ENCODE peak calls at places on chromosomes 1 and 21, in five cellular contexts. One of them, this sample, is unnamed. For H3K27me3 and H3K4me1, the result is how much of the 10 kb centered on the place peaks cover.

GRCh38 chr1:205616563-205617293 is 15.1 kb downstream of the ELK4 start:
- DNase-seq in astrocyte: no peak
- DNase-seq in GM23248: no peak
- DNase-seq in PC-3: no peak
- DNase-seq in endothelial cell of umbilical vein: no peak
- DNase-seq in this sample: no peak

GRCh38 chr1:85366391-85366790 is 90.0 kb upstream of the BCL10 start:
- DNase-seq in astrocyte: peak
- DNase-seq in GM23248: peak
- DNase-seq in PC-3: peak
- DNase-seq in endothelial cell of umbilical vein: peak
- DNase-seq in this sample: peak

GRCh38 chr1:226107471-226108460 is 45.2 kb downstream of the H3-3A start:
- DNase-seq in astrocyte: no peak
- DNase-seq in GM23248: no peak
- DNase-seq in PC-3: peak
- DNase-seq in endothelial cell of umbilical vein: no peak
- DNase-seq in this sample: no peak

GRCh38 chr1:237864338-237865244 is 26.1 kb downstream of the ZP4 start:
- DNase-seq in astrocyte: no peak
- DNase-seq in GM23248: peak
- DNase-seq in PC-3: peak
- DNase-seq in endothelial cell of umbilical vein: no peak
- DNase-seq in this sample: peak

GRCh38 chr1:119516680-119517079 is 9.7 kb downstream of the HSD3B1 start:
- DNase-seq in astrocyte: no peak
- DNase-seq in GM23248: no peak
- DNase-seq in PC-3: no peak
- DNase-seq in endothelial cell of umbilical vein: no peak
- DNase-seq in this sample: no peak

GRCh38 chr1:39902121-39902807 is 547 bp upstream of the MYCL start:
- DNase-seq in astrocyte: no peak
- DNase-seq in GM23248: peak
- DNase-seq in PC-3: peak
- DNase-seq in endothelial cell of umbilical vein: no peak
- DNase-seq in this sample: no peak

GRCh38 chr1:7113822-7114221 is 328.6 kb downstream of the CAMTA1 start:
- DNase-seq in astrocyte: no peak
- DNase-seq in GM23248: no peak
- DNase-seq in PC-3: no peak
- DNase-seq in endothelial cell of umbilical vein: no peak
- DNase-seq in this sample: no peak

GRCh38 chr1:227330709-227331108 is 12.4 kb upstream of the CDC42BPA start:
- DNase-seq in astrocyte: peak
- DNase-seq in GM23248: no peak
- DNase-seq in PC-3: no peak
- DNase-seq in endothelial cell of umbilical vein: no peak
- DNase-seq in this sample: peak

GRCh38 chr1:15172405-15173259 is 19.1 kb downstream of the TMEM51 start:
- DNase-seq in astrocyte: no peak
- DNase-seq in GM23248: no peak
- DNase-seq in PC-3: no peak
- DNase-seq in endothelial cell of umbilical vein: no peak
- DNase-seq in this sample: peak

GRCh38 chr1:107135466-107135865 is 5.4 kb upstream of the NTNG1 start:
- DNase-seq in astrocyte: peak
- DNase-seq in GM23248: peak
- DNase-seq in PC-3: peak
- DNase-seq in endothelial cell of umbilical vein: peak
- DNase-seq in this sample: peak

GRCh38 chr1:24018611-24019580 is 38.8 kb upstream of the SRSF10 start:
- DNase-seq in astrocyte: peak
- DNase-seq in GM23248: peak
- DNase-seq in PC-3: peak
- DNase-seq in endothelial cell of umbilical vein: peak
- DNase-seq in this sample: peak

GRCh38 chr1:233261206-233261605 is 34.3 kb downstream of the PCNX2 start:
- DNase-seq in astrocyte: no peak
- DNase-seq in GM23248: no peak
- DNase-seq in PC-3: peak
- DNase-seq in endothelial cell of umbilical vein: no peak
- DNase-seq in this sample: no peak

GRCh38 chr1:10863916-10864315 is 67.5 kb upstream of the CASZ1 start:
- DNase-seq in astrocyte: no peak
- DNase-seq in GM23248: no peak
- DNase-seq in PC-3: no peak
- DNase-seq in endothelial cell of umbilical vein: no peak
- DNase-seq in this sample: no peak

GRCh38 chr1:172917972-172918371 is 132.8 kb downstream of the TNFSF18 start:
- DNase-seq in astrocyte: peak
- DNase-seq in GM23248: peak
- DNase-seq in PC-3: peak
- DNase-seq in endothelial cell of umbilical vein: peak
- DNase-seq in this sample: peak

GRCh38 chr1:156627313-156627880 is 8.2 kb downstream of the HAPLN2 start:
- DNase-seq in astrocyte: peak
- DNase-seq in GM23248: peak
- DNase-seq in PC-3: peak
- DNase-seq in endothelial cell of umbilical vein: peak
- DNase-seq in this sample: peak

GRCh38 chr1:158116311-158116710 is 64.4 kb upstream of the CD1D start:
- DNase-seq in astrocyte: no peak
- DNase-seq in GM23248: no peak
- DNase-seq in PC-3: no peak
- DNase-seq in endothelial cell of umbilical vein: no peak
- DNase-seq in this sample: no peak

GRCh38 chr21:39669976-39670671 is 57.4 kb downstream of the B3GALT5 start:
- DNase-seq in astrocyte: no peak
- DNase-seq in GM23248: no peak
- DNase-seq in PC-3: no peak
- DNase-seq in endothelial cell of umbilical vein: no peak
- DNase-seq in this sample: no peak

GRCh38 chr1:247347395-247348222 is 15.9 kb upstream of the ZNF496 start:
- DNase-seq in astrocyte: no peak
- DNase-seq in GM23248: peak
- DNase-seq in PC-3: no peak
- DNase-seq in endothelial cell of umbilical vein: no peak
- DNase-seq in this sample: no peak

GRCh38 chr1:41255978-41256377 is 13.9 kb upstream of the SCMH1 start:
- DNase-seq in astrocyte: no peak
- DNase-seq in GM23248: peak
- DNase-seq in PC-3: peak
- DNase-seq in endothelial cell of umbilical vein: no peak
- DNase-seq in this sample: peak

GRCh38 chr1:231106347-231106746 is 55.5 kb upstream of the TRIM67 start:
- DNase-seq in astrocyte: peak
- DNase-seq in GM23248: no peak
- DNase-seq in PC-3: peak
- DNase-seq in endothelial cell of umbilical vein: peak
- DNase-seq in this sample: peak

GRCh38 chr1:72281637-72282270 is 585 bp downstream of the NEGR1 start:
- DNase-seq in astrocyte: peak
- DNase-seq in GM23248: peak
- DNase-seq in PC-3: peak
- DNase-seq in endothelial cell of umbilical vein: no peak
- DNase-seq in this sample: no peak

GRCh38 chr21:25573409-25574206 is 33.7 kb downstream of the MRPL39 start:
- DNase-seq in astrocyte: peak
- DNase-seq in GM23248: peak
- DNase-seq in PC-3: peak
- DNase-seq in endothelial cell of umbilical vein: peak
- DNase-seq in this sample: peak

GRCh38 chr1:101452825-101453224 is 216.0 kb downstream of the S1PR1 start:
- DNase-seq in astrocyte: no peak
- DNase-seq in GM23248: no peak
- DNase-seq in PC-3: no peak
- DNase-seq in endothelial cell of umbilical vein: no peak
- DNase-seq in this sample: no peak

GRCh38 chr21:26686278-26686677 is 113.2 kb upstream of the CYYR1 start:
- DNase-seq in astrocyte: no peak
- DNase-seq in GM23248: peak
- DNase-seq in PC-3: peak
- DNase-seq in endothelial cell of umbilical vein: peak
- DNase-seq in this sample: no peak

GRCh38 chr1:228032041-228032440 is 25.2 kb downstream of the WNT3A start:
- DNase-seq in astrocyte: no peak
- DNase-seq in GM23248: no peak
- DNase-seq in PC-3: no peak
- DNase-seq in endothelial cell of umbilical vein: no peak
- DNase-seq in this sample: no peak

DNA sequence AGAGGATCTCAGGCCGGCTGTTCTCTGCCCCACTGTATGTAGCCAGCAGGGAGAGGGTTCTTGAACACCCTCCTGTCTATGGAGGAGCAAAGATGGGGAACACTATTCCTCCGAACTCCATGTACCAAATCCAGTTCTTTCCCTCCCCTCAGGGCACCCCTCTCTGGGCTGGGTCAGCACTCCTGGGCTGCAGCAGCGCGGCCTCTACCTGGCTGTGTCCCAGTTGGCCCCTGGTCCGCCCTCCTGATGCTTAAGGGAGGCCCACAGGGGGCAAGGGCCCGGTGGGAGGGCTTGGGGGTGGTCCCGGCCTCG is 471 bp upstream of the ADPRS start:
- DNase-seq in astrocyte: no peak
- DNase-seq in GM23248: no peak
- DNase-seq in PC-3: no peak
- DNase-seq in endothelial cell of umbilical vein: no peak
- DNase-seq in this sample: no peak
- H2AFZ ChIP-seq in astrocyte: peak
- H2AFZ ChIP-seq in GM23248: peak
- H2AFZ ChIP-seq in PC-3: peak
- H2AFZ ChIP-seq in endothelial cell of umbilical vein: peak
- H2AFZ ChIP-seq in this sample: peak

DNA sequence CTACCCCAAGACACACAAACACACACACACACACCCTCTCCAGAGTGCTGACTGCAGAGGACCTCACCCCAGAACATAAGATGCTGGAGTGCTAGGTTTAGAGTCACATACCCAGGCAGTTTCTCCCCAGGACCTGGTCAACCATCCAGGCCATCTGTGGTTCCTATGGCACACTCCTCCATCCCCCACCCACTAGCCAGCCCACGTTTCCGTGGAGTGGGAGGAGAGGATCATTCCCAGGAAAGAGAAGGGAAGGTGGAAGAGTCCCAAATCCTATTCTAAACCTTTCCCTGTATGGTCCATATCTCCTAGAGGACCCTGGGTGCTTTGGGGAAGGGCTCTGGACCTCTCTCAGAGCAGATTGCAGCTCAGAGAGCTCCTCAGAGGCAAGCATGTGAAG is 1.1 kb downstream of the KCNJ9 start:
- DNase-seq in astrocyte: no peak
- DNase-seq in GM23248: no peak
- DNase-seq in PC-3: no peak
- DNase-seq in endothelial cell of umbilical vein: no peak
- DNase-seq in this sample: no peak
- H3K27me3 ChIP-seq in astrocyte: under half
- H3K27me3 ChIP-seq in GM23248: under half
- H3K27me3 ChIP-seq in PC-3: under half
- H3K27me3 ChIP-seq in endothelial cell of umbilical vein: under half
- H3K27me3 ChIP-seq in this sample: under half

GRCh38 chr1:151616505-151616849 is 4.6 kb downstream of the SNX27 start:
- DNase-seq in astrocyte: peak
- DNase-seq in GM23248: peak
- DNase-seq in PC-3: peak
- DNase-seq in endothelial cell of umbilical vein: no peak
- DNase-seq in this sample: peak
- H3K4me1 ChIP-seq in astrocyte: under half
- H3K4me1 ChIP-seq in GM23248: under half
- H3K4me1 ChIP-seq in PC-3: half or more
- H3K4me1 ChIP-seq in endothelial cell of umbilical vein: under half
- H3K4me1 ChIP-seq in this sample: under half

GRCh38 chr1:159163609-159164008 is 7.8 kb upstream of the CADM3 start:
- DNase-seq in astrocyte: no peak
- DNase-seq in GM23248: no peak
- DNase-seq in PC-3: no peak
- DNase-seq in endothelial cell of umbilical vein: no peak
- DNase-seq in this sample: no peak

GRCh38 chr1:159162511-159163265 is 8.7 kb upstream of the CADM3 start:
- DNase-seq in astrocyte: no peak
- DNase-seq in GM23248: no peak
- DNase-seq in PC-3: peak
- DNase-seq in endothelial cell of umbilical vein: no peak
- DNase-seq in this sample: no peak

GRCh38 chr1:159161719-159162026 is 9.7 kb upstream of the CADM3 start:
- DNase-seq in astrocyte: no peak
- DNase-seq in GM23248: no peak
- DNase-seq in PC-3: no peak
- DNase-seq in endothelial cell of umbilical vein: no peak
- DNase-seq in this sample: no peak

DNA sequence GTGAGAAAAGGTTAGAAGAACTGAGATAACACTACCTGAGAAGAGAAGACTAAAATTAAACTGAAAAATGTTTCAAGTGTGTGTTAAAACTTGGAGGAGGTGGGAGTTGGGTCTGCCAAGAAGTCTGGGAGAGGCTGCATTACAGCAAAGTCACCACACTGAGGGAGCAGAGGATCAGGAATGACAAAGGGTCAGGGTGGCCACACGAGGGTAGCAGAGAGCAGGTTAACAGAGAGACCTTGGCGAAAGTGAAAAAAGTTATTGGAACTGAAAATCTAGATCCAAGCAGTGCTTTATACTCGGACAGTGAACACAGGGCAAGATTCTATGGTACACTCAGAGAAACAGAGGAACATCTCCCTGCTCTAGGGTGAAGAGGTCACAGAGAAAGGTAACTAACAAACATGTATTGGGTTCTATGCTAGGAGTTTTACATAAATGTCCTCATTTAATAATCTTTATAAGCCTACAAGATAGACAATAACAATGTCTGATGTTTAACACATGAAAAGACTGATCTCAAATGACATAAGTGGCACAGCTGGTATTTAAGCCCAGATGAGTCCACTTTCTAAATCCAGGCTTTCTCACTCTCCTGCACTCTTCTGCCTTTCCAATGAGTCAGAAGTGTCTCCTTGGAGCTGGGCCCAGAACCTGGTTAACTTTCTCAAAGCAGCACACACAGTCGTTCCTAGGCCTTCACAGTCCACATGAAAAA is 10.3 kb upstream of the CADM3 start:
- DNase-seq in astrocyte: peak
- DNase-seq in GM23248: peak
- DNase-seq in PC-3: peak
- DNase-seq in endothelial cell of umbilical vein: peak
- DNase-seq in this sample: peak
- H2AFZ ChIP-seq in astrocyte: no peak
- H2AFZ ChIP-seq in GM23248: peak
- H2AFZ ChIP-seq in PC-3: no peak
- H2AFZ ChIP-seq in endothelial cell of umbilical vein: no peak
- H2AFZ ChIP-seq in this sample: no peak

GRCh38 chr1:35426097-35426586 is 131.1 kb downstream of the KIAA0319L start:
- DNase-seq in astrocyte: no peak
- DNase-seq in GM23248: no peak
- DNase-seq in PC-3: no peak
- DNase-seq in endothelial cell of umbilical vein: peak
- DNase-seq in this sample: no peak
- H3K27me3 ChIP-seq in astrocyte: under half
- H3K27me3 ChIP-seq in GM23248: under half
- H3K27me3 ChIP-seq in PC-3: under half
- H3K27me3 ChIP-seq in endothelial cell of umbilical vein: under half
- H3K27me3 ChIP-seq in this sample: under half